ENCODE peak calls at places on chromosomes 16 and 17, in eight cellular contexts. One of them, this sample, is unnamed.

GRCh38 chr17:20235747-20236146 is 226.6 kb downstream of the SPECC1 start:
- DNase-seq in mammary epithelial cell: no peak
- DNase-seq in caudate nucleus: peak
- DNase-seq in SJSA1: no peak
- DNase-seq in body of pancreas: no peak
- DNase-seq in HS-5: no peak
- DNase-seq in endothelial cell: no peak
- DNase-seq in Caco-2: no peak
- DNase-seq in this sample: no peak

GRCh38 chr17:27572665-27573064 is 58.3 kb upstream of the LGALS9 start:
- DNase-seq in mammary epithelial cell: no peak
- DNase-seq in body of pancreas: no peak
- DNase-seq in HS-5: no peak
- DNase-seq in caudate nucleus: no peak
- DNase-seq in SJSA1: peak
- DNase-seq in Caco-2: no peak
- DNase-seq in endothelial cell: no peak
- DNase-seq in this sample: no peak

GRCh38 chr16:20114356-20114755 is 40.7 kb upstream of the GPR139 start:
- DNase-seq in HS-5: no peak
- DNase-seq in endothelial cell: no peak
- DNase-seq in mammary epithelial cell: peak
- DNase-seq in SJSA1: peak
- DNase-seq in caudate nucleus: no peak
- DNase-seq in body of pancreas: peak
- DNase-seq in Caco-2: no peak
- DNase-seq in this sample: no peak

GRCh38 chr17:62658136-62658535 is 30.7 kb downstream of the MRC2 start:
- DNase-seq in endothelial cell: no peak
- DNase-seq in body of pancreas: no peak
- DNase-seq in caudate nucleus: no peak
- DNase-seq in HS-5: no peak
- DNase-seq in SJSA1: no peak
- DNase-seq in Caco-2: no peak
- DNase-seq in mammary epithelial cell: no peak
- DNase-seq in this sample: no peak

GRCh38 chr17:49898547-49899490 is 51.0 kb upstream of the TAC4 start:
- DNase-seq in Caco-2: peak
- DNase-seq in SJSA1: no peak
- DNase-seq in endothelial cell: no peak
- DNase-seq in HS-5: no peak
- DNase-seq in body of pancreas: no peak
- DNase-seq in caudate nucleus: no peak
- DNase-seq in mammary epithelial cell: no peak
- DNase-seq in this sample: peak

GRCh38 chr17:8120520-8121443 is 2.5 kb upstream of the ALOXE3 start:
- DNase-seq in endothelial cell: peak
- DNase-seq in mammary epithelial cell: peak
- DNase-seq in SJSA1: peak
- DNase-seq in body of pancreas: peak
- DNase-seq in Caco-2: peak
- DNase-seq in HS-5: no peak
- DNase-seq in caudate nucleus: peak
- DNase-seq in this sample: peak

GRCh38 chr16:8931864-8932263 is 31.8 kb downstream of the USP7 start:
- DNase-seq in caudate nucleus: no peak
- DNase-seq in SJSA1: peak
- DNase-seq in mammary epithelial cell: peak
- DNase-seq in endothelial cell: peak
- DNase-seq in body of pancreas: peak
- DNase-seq in HS-5: no peak
- DNase-seq in Caco-2: no peak
- DNase-seq in this sample: peak

GRCh38 chr17:67733371-67733770 is 15.6 kb downstream of the NOL11 start:
- DNase-seq in SJSA1: no peak
- DNase-seq in HS-5: no peak
- DNase-seq in caudate nucleus: no peak
- DNase-seq in mammary epithelial cell: no peak
- DNase-seq in body of pancreas: no peak
- DNase-seq in Caco-2: no peak
- DNase-seq in endothelial cell: no peak
- DNase-seq in this sample: no peak

GRCh38 chr17:13346996-13347762 is 254.6 kb downstream of the HS3ST3A1 start:
- DNase-seq in mammary epithelial cell: peak
- DNase-seq in body of pancreas: no peak
- DNase-seq in caudate nucleus: no peak
- DNase-seq in HS-5: peak
- DNase-seq in SJSA1: peak
- DNase-seq in endothelial cell: no peak
- DNase-seq in Caco-2: no peak
- DNase-seq in this sample: no peak

GRCh38 chr17:73575470-73576235 is 68.6 kb downstream of the SDK2 start:
- DNase-seq in mammary epithelial cell: no peak
- DNase-seq in SJSA1: no peak
- DNase-seq in body of pancreas: no peak
- DNase-seq in HS-5: no peak
- DNase-seq in caudate nucleus: no peak
- DNase-seq in endothelial cell: no peak
- DNase-seq in Caco-2: no peak
- DNase-seq in this sample: no peak

GRCh38 chr16:2044541-2044940 is 3.1 kb downstream of the NTHL1 start:
- DNase-seq in SJSA1: no peak
- DNase-seq in HS-5: no peak
- DNase-seq in mammary epithelial cell: no peak
- DNase-seq in endothelial cell: no peak
- DNase-seq in body of pancreas: no peak
- DNase-seq in Caco-2: no peak
- DNase-seq in caudate nucleus: no peak
- DNase-seq in this sample: no peak

GRCh38 chr16:17205279-17206139 is 265.3 kb downstream of the XYLT1 start:
- DNase-seq in SJSA1: peak
- DNase-seq in mammary epithelial cell: no peak
- DNase-seq in Caco-2: no peak
- DNase-seq in body of pancreas: peak
- DNase-seq in HS-5: no peak
- DNase-seq in caudate nucleus: no peak
- DNase-seq in endothelial cell: no peak
- DNase-seq in this sample: no peak